ENCODE peak calls at places on chromosomes 13 and 19, in ten cellular contexts. B is ecto neural progenitor cell; T is nucleus accumbens; H is CD4-positive, CD25-positive, alpha-beta regulatory T cell; R is CD8-positive, alpha-beta T cell; D is suprapubic skin; G is GM03348; V is central memory CD4-positive, alpha-beta T cell; S is kidney tubule cell; P is Caco-2. C is an unnamed sample.

GRCh38 chr19:8355631-8356402 is 8.1 kb upstream of the ANGPTL4 start:
- DNase-seq in B (no peak), T (no peak), H (no peak), R (no peak), D (peak; percentile 67), G (peak; percentile 84), V (no peak), S (peak; percentile 99), P (no peak), C (peak; percentile 83)

GRCh38 chr13:111977184-111977516 is 89.8 kb upstream of the SOX1 start:
- DNase-seq in B (no peak), T (no peak), H (no peak), R (no peak), D (no peak), G (no peak), V (no peak), S (no peak), P (no peak), C (no peak)

GRCh38 chr19:30646806-30647205 is 274.6 kb downstream of the ZNF536 start:
- DNase-seq in B (no peak), T (no peak), H (no peak), R (no peak), D (no peak), G (no peak), V (no peak), S (no peak), P (no peak), C (no peak)

GRCh38 chr13:28540612-28541011 is 45.7 kb upstream of the FLT1 start:
- DNase-seq in B (no peak), T (no peak), H (no peak), R (no peak), D (no peak), G (no peak), V (no peak), S (peak; percentile 6), P (no peak), C (no peak)

GRCh38 chr19:13909430-13909829 is 3.4 kb downstream of the CC2D1A start:
- DNase-seq in B (no peak), T (no peak), H (no peak), R (no peak), D (no peak), G (no peak), V (no peak), S (no peak), P (no peak), C (no peak)

GRCh38 chr13:109468123-109468522 is 318.3 kb downstream of the IRS2 start:
- DNase-seq in B (no peak), T (no peak), H (no peak), R (no peak), D (no peak), G (no peak), V (no peak), S (peak; percentile 35), P (no peak), C (no peak)

GRCh38 chr19:1948676-1949075 is 7.7 kb downstream of the CSNK1G2 start:
- DNase-seq in B (no peak), T (no peak), H (no peak), R (no peak), D (no peak), G (no peak), V (no peak), S (no peak), P (no peak), C (no peak)

GRCh38 chr13:87314822-87315221 is 356.3 kb upstream of the SLITRK5 start:
- DNase-seq in B (no peak), T (no peak), H (no peak), R (no peak), D (no peak), G (no peak), V (no peak), S (no peak), P (no peak), C (no peak)

GRCh38 chr13:31742102-31742695 is 2.9 kb downstream of the RXFP2 start:
- DNase-seq in B (peak; percentile 76), T (peak; percentile 37), H (peak; percentile 48), R (peak; percentile 16), D (peak; percentile 73), G (peak; percentile 71), V (peak; percentile 46), S (peak; percentile 54), P (peak; percentile 77), C (peak; percentile 77)

GRCh38 chr19:3491396-3492119 is 8.3 kb upstream of the SMIM44 start:
- DNase-seq in B (no peak), T (no peak), H (no peak), R (no peak), D (no peak), G (no peak), V (no peak), S (no peak), P (no peak), C (no peak)

GRCh38 chr13:75666646-75667351 is 30.7 kb downstream of the LMO7 start:
- DNase-seq in B (no peak), T (no peak), H (no peak), R (no peak), D (no peak), G (peak; percentile 25), V (no peak), S (peak; percentile 51), P (peak; percentile 14), C (no peak)

GRCh38 chr13:95641291-95641811 is 3.2 kb downstream of the DZIP1 start:
- DNase-seq in B (peak; percentile 59), T (no peak), H (no peak), R (no peak), D (no peak), G (peak; percentile 11), V (no peak), S (peak; percentile 69), P (no peak), C (no peak)

GRCh38 chr13:113545931-113546516 is 38.5 kb upstream of the TFDP1 start:
- DNase-seq in B (no peak), T (no peak), H (no peak), R (no peak), D (no peak), G (no peak), V (no peak), S (no peak), P (no peak), C (no peak)

GRCh38 chr13:40190656-40191100 is 475.8 kb downstream of the FOXO1 start:
- DNase-seq in B (peak; percentile 55), T (peak; percentile 28), H (peak; percentile 83), R (peak; percentile 36), D (no peak), G (peak; percentile 69), V (peak; percentile 71), S (peak; percentile 71), P (peak; percentile 30), C (peak; percentile 19)

GRCh38 chr19:15640294-15640903 is at the start of gene CYP4F3:
- DNase-seq in B (no peak), T (no peak), H (no peak), R (no peak), D (peak; percentile 77), G (no peak), V (no peak), S (peak; percentile 85), P (no peak), C (peak; percentile 57)

GRCh38 chr19:1417681-1418493 is 10.5 kb downstream of the DAZAP1 start:
- DNase-seq in B (no peak), T (no peak), H (no peak), R (no peak), D (no peak), G (no peak), V (no peak), S (no peak), P (no peak), C (no peak)

GRCh38 chr13:91078093-91078679 is 269.3 kb upstream of the MIR17HG start:
- DNase-seq in B (no peak), T (no peak), H (no peak), R (no peak), D (no peak), G (no peak), V (no peak), S (peak; percentile 28), P (peak; percentile 15), C (peak; percentile 9)

GRCh38 chr13:110644892-110645521 is 29.7 kb downstream of the NAXD start:
- DNase-seq in B (peak; percentile 86), T (peak; percentile 46), H (peak; percentile 46), R (peak; percentile 20), D (no peak), G (peak; percentile 59), V (peak; percentile 49), S (peak; percentile 77), P (peak; percentile 35), C (peak; percentile 88)

GRCh38 chr19:49861541-49862410 is 5.6 kb downstream of the PNKP start:
- DNase-seq in B (no peak), T (no peak), H (no peak), R (no peak), D (peak; percentile 70), G (no peak), V (no peak), S (peak; percentile 49), P (no peak), C (no peak)

GRCh38 chr13:113978741-113979481 is 5.0 kb upstream of the C13orf46 start:
- DNase-seq in B (no peak), T (no peak), H (no peak), R (no peak), D (peak; percentile 71), G (no peak), V (no peak), S (no peak), P (no peak), C (no peak)

GRCh38 chr19:13097331-13098258 is 5.1 kb downstream of the LYL1 start:
- DNase-seq in B (no peak), T (no peak), H (no peak), R (no peak), D (no peak), G (no peak), V (no peak), S (no peak), P (no peak), C (peak; percentile 89)

GRCh38 chr19:13441810-13442512 is 64.3 kb downstream of the CACNA1A start:
- DNase-seq in B (peak; percentile 78), T (no peak), H (peak; percentile 30), R (peak; percentile 12), D (no peak), G (peak; percentile 71), V (peak; percentile 19), S (peak; percentile 39), P (peak; percentile 49), C (peak; percentile 61)

GRCh38 chr13:48437381-48437780 is 24.5 kb upstream of the LPAR6 start:
- DNase-seq in B (no peak), T (peak; percentile 12), H (no peak), R (no peak), D (peak; percentile 76), G (peak; percentile 5), V (no peak), S (peak; percentile 73), P (no peak), C (no peak)

GRCh38 chr13:103883152-103883551 is 816.9 kb upstream of the SLC10A2 start:
- DNase-seq in B (peak; percentile 70), T (peak; percentile 61), H (no peak), R (no peak), D (peak; percentile 91), G (peak; percentile 12), V (no peak), S (peak; percentile 99), P (peak; percentile 78), C (peak; percentile 40)

GRCh38 chr13:41652735-41653361 is 195.5 kb downstream of the RGCC start:
- DNase-seq in B (no peak), T (no peak), H (peak; percentile 57), R (no peak), D (no peak), G (peak; percentile 72), V (peak; percentile 33), S (peak; percentile 59), P (peak; percentile 63), C (peak; percentile 65)

GRCh38 chr13:49869514-49869913 is 66.6 kb downstream of the SPRYD7 start:
- DNase-seq in B (peak; percentile 57), T (no peak), H (no peak), R (no peak), D (no peak), G (peak; percentile 19), V (no peak), S (no peak), P (peak; percentile 39), C (peak; percentile 43)

GRCh38 chr19:56109216-56109615 is 11.9 kb downstream of the ZNF787 start:
- DNase-seq in B (no peak), T (peak; percentile 16), H (no peak), R (no peak), D (no peak), G (peak; percentile 38), V (no peak), S (no peak), P (no peak), C (no peak)

GRCh38 chr13:59946924-59947323 is 216.8 kb downstream of the DIAPH3 start:
- DNase-seq in B (no peak), T (no peak), H (no peak), R (no peak), D (no peak), G (peak; percentile 21), V (no peak), S (peak; percentile 16), P (no peak), C (no peak)

C was measured in NB4.